ENCODE peak calls at places on chromosomes 16 and 17, in six cellular contexts. N is heart right ventricle, O is bronchial epithelial cell, X is uterus, M is fibroblast of pulmonary artery, C is body of pancreas. R is an unnamed sample.

GRCh38 chr17:28471531-28472342 is 1.7 kb upstream of the SLC13A2 start:
- DNase-seq in N (no peak), O (peak), X (no peak), M (no peak), C (no peak), R (no peak)

GRCh38 chr16:2341456-2342447 is 1.2 kb upstream of the ABCA3 start:
- DNase-seq in N (peak), O (no peak), X (peak), M (no peak), C (no peak), R (no peak)

GRCh38 chr17:74163271-74163821 is 40.1 kb upstream of the RPL38 start:
- DNase-seq in N (no peak), O (no peak), X (no peak), M (no peak), C (no peak), R (no peak)

GRCh38 chr16:31876955-31877828 is 3.6 kb downstream of the ZNF267 start:
- DNase-seq in N (no peak), O (peak), X (no peak), M (peak), C (no peak), R (no peak)

GRCh38 chr17:66829386-66829864 is 5.5 kb upstream of the CACNG5 start:
- DNase-seq in N (peak), O (peak), X (peak), M (peak), C (peak), R (peak)

GRCh38 chr16:16143038-16143763 is 80.1 kb downstream of the ABCC6 start:
- DNase-seq in N (no peak), O (peak), X (no peak), M (no peak), C (no peak), R (no peak)

GRCh38 chr16:3528406-3528805 is 27.6 kb downstream of the CLUAP1 start:
- DNase-seq in N (no peak), O (no peak), X (no peak), M (no peak), C (no peak), R (no peak)

GRCh38 chr16:24520983-24521382 is 18.4 kb upstream of the RBBP6 start:
- DNase-seq in N (no peak), O (peak), X (no peak), M (no peak), C (no peak), R (no peak)

GRCh38 chr17:10807704-10808128 is 3.8 kb upstream of the TMEM238L start:
- DNase-seq in N (no peak), O (no peak), X (no peak), M (no peak), C (no peak), R (no peak)

GRCh38 chr17:8825802-8826201 is 26.6 kb upstream of the MFSD6L start:
- DNase-seq in N (no peak), O (no peak), X (no peak), M (no peak), C (no peak), R (no peak)

GRCh38 chr17:76567634-76568432 is 17.8 kb downstream of the ST6GALNAC2 start:
- DNase-seq in N (no peak), O (no peak), X (no peak), M (no peak), C (no peak), R (peak)

GRCh38 chr17:40458001-40458791 is 14.9 kb downstream of the IGFBP4 start:
- DNase-seq in N (peak), O (no peak), X (peak), M (peak), C (peak), R (peak)

GRCh38 chr16:46918905-46919792 is 35.0 kb downstream of the GPT2 start:
- DNase-seq in N (no peak), O (no peak), X (no peak), M (no peak), C (peak), R (peak)
- TF ChIP-seq CTCF in N (no peak), O (no peak), X (no peak), M (no peak), C (no peak), R (no peak)

GRCh38 chr16:51641191-51641765 is 490.2 kb upstream of the SALL1 start:
- DNase-seq in N (no peak), O (no peak), X (no peak), M (no peak), C (no peak), R (no peak)

GRCh38 chr16:51638338-51639135 is 487.5 kb upstream of the SALL1 start:
- DNase-seq in N (no peak), O (peak), X (no peak), M (peak), C (no peak), R (no peak)

GRCh38 chr16:51637744-51638100 is 486.7 kb upstream of the SALL1 start:
- DNase-seq in N (no peak), O (peak), X (no peak), M (peak), C (no peak), R (no peak)

GRCh38 chr16:51640196-51640595 is 489.1 kb upstream of the SALL1 start:
- DNase-seq in N (no peak), O (no peak), X (no peak), M (no peak), C (no peak), R (no peak)

GRCh38 chr16:51636913-51637743 is 486.1 kb upstream of the SALL1 start:
- DNase-seq in N (no peak), O (peak), X (no peak), M (no peak), C (no peak), R (no peak)
- H3K4me3 ChIP-seq in N (no peak), O (no peak), X (no peak), M (no peak), C (no peak), R (no peak)

GRCh38 chr17:39018267-39019134 is 51.3 kb upstream of the FBXO47 start:
- DNase-seq in N (no peak), O (peak), X (no peak), M (no peak), C (no peak), R (no peak)
- TF ChIP-seq CTCF in N (no peak), O (no peak), X (no peak), M (no peak), C (no peak), R (no peak)

DNA sequence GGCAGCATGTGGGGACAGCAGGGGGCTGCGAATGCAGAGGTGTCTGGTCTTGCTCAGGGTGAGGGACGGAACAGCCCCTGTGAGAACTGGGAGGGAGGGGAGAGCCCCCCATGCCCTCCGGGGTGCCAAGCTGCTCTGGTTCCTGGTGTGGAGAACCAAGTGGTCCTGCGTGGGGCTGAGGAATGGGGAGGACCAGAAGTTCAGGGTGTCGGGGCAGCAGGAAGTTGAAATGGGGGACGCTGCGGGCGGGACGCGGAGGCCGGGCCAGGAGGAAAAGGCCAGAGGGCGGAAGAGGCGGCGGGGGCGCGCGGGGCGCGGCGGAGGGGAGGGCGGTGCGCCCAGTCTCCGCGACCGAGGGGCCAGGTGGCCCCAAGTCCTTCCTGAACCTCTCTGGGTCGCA is 3.6 kb downstream of the ALDH3A1 start:
- DNase-seq in N (peak), O (no peak), X (no peak), M (no peak), C (no peak), R (no peak)
- H3K4me3 ChIP-seq in N (peak), O (no peak), X (peak), M (peak), C (peak), R (peak)

DNA sequence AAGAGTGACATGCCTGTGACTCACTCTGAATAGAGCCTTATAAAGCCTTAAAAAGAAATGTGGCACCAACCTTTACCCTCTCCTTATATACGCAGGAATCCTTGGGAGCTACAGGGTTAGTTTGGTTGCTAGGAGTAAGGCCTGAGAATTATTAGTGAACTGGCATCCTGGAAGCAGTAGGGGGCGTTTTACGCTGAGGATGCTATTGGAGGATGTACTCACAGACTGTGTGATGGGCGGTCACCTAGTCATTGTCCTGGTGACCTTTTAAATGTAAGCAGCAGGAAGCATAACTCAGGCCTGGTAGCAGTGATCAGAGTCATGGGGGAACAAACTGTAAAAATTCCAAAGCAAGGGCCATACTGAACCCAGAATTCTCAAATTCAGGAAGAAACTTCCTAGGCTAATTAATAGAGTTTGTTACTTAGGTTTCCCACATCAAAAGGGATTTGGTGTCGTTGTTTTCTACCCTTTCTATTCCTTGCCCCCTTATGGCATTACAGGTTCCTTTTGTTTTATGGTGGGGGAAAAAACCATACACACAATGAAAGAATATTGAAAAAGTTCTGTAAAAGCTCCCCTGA is 153.8 kb downstream of the SNX11 start:
- DNase-seq in N (no peak), O (no peak), X (no peak), M (no peak), C (no peak), R (no peak)
- TF ChIP-seq CTCF in N (peak), O (peak), X (no peak), M (peak), C (no peak), R (no peak)

DNA sequence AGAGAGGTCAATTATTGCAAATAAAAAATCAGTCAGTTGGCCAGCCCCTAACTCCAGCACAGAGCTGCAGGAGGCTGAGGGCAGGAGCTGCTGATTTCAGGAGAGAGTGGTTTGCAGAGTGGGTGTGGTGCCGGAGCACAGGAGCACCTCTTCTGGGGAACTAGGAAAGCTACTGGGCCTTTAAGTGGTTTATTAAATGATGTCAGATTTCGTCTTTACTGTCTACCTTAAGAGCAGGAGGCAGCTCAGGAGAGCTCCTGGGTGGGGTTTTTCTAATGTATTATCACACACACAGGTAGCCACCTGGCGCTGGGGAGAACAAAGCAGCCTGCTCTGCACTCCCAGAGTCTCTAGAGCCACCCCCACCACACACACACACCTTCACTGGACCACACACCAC is 11.5 kb upstream of the HAS3 start:
- DNase-seq in N (no peak), O (no peak), X (no peak), M (no peak), C (no peak), R (no peak)
- H3K4me3 ChIP-seq in N (no peak), O (no peak), X (no peak), M (no peak), C (no peak), R (no peak)

R was measured in stomach.